ENCODE peak calls at places on chromosomes 3 and 15, in six cellular contexts. One of them, this sample, is unnamed.

GRCh38 chr15:43111354-43111753 is 5.5 kb upstream of the UBR1 start:
- DNase-seq in HL-60: no peak
- DNase-seq in adrenal gland: no peak
- DNase-seq in AG04450: no peak
- DNase-seq in SK-N-SH: no peak
- DNase-seq in HFF-Myc: no peak
- DNase-seq in this sample: no peak

GRCh38 chr15:38531509-38531908 is 33.1 kb downstream of the RASGRP1 start:
- DNase-seq in HL-60: no peak
- DNase-seq in SK-N-SH: no peak
- DNase-seq in AG04450: no peak
- DNase-seq in adrenal gland: peak
- DNase-seq in HFF-Myc: no peak
- DNase-seq in this sample: peak

GRCh38 chr15:92629276-92629974 is 26.1 kb downstream of the FAM174B start:
- DNase-seq in adrenal gland: no peak
- DNase-seq in HFF-Myc: no peak
- DNase-seq in AG04450: no peak
- DNase-seq in SK-N-SH: no peak
- DNase-seq in HL-60: no peak
- DNase-seq in this sample: no peak

GRCh38 chr3:112302061-112302830 is 8.2 kb upstream of the SLC9C1 start:
- DNase-seq in HFF-Myc: no peak
- DNase-seq in SK-N-SH: peak
- DNase-seq in adrenal gland: no peak
- DNase-seq in HL-60: no peak
- DNase-seq in AG04450: no peak
- DNase-seq in this sample: peak

GRCh38 chr3:78754066-78754743 is 1013.6 kb downstream of the ROBO1 start:
- DNase-seq in HFF-Myc: no peak
- DNase-seq in HL-60: no peak
- DNase-seq in SK-N-SH: no peak
- DNase-seq in adrenal gland: no peak
- DNase-seq in AG04450: peak
- DNase-seq in this sample: peak

GRCh38 chr3:4906107-4906621 is 73.1 kb upstream of the BHLHE40 start:
- DNase-seq in adrenal gland: no peak
- DNase-seq in HFF-Myc: peak
- DNase-seq in HL-60: no peak
- DNase-seq in AG04450: no peak
- DNase-seq in SK-N-SH: peak
- DNase-seq in this sample: peak

GRCh38 chr15:85168642-85169173 is 187.1 kb downstream of the PDE8A start:
- DNase-seq in AG04450: no peak
- DNase-seq in HL-60: no peak
- DNase-seq in SK-N-SH: peak
- DNase-seq in adrenal gland: no peak
- DNase-seq in HFF-Myc: no peak
- DNase-seq in this sample: peak

GRCh38 chr3:102571985-102572384 is 137.2 kb downstream of the ZPLD1 start:
- DNase-seq in adrenal gland: no peak
- DNase-seq in AG04450: no peak
- DNase-seq in SK-N-SH: no peak
- DNase-seq in HL-60: no peak
- DNase-seq in HFF-Myc: no peak
- DNase-seq in this sample: no peak

GRCh38 chr15:57213783-57214366 is 162.4 kb upstream of the CGNL1 start:
- DNase-seq in SK-N-SH: peak
- DNase-seq in HL-60: peak
- DNase-seq in HFF-Myc: peak
- DNase-seq in AG04450: no peak
- DNase-seq in adrenal gland: no peak
- DNase-seq in this sample: peak

GRCh38 chr3:42134867-42135464 is 43.8 kb downstream of the TRAK1 start:
- DNase-seq in SK-N-SH: no peak
- DNase-seq in adrenal gland: no peak
- DNase-seq in HFF-Myc: no peak
- DNase-seq in AG04450: no peak
- DNase-seq in HL-60: no peak
- DNase-seq in this sample: no peak

GRCh38 chr15:95018888-95019545 is 787.7 kb downstream of the MCTP2 start:
- DNase-seq in HL-60: no peak
- DNase-seq in HFF-Myc: no peak
- DNase-seq in SK-N-SH: no peak
- DNase-seq in adrenal gland: no peak
- DNase-seq in AG04450: peak
- DNase-seq in this sample: peak

GRCh38 chr3:111862974-111863373 is 3.9 kb downstream of the PHLDB2 start:
- DNase-seq in HFF-Myc: no peak
- DNase-seq in adrenal gland: no peak
- DNase-seq in SK-N-SH: no peak
- DNase-seq in AG04450: no peak
- DNase-seq in HL-60: no peak
- DNase-seq in this sample: no peak

GRCh38 chr3:127207727-127208482 is 15.0 kb downstream of the PRR23E start:
- DNase-seq in AG04450: no peak
- DNase-seq in SK-N-SH: no peak
- DNase-seq in HFF-Myc: no peak
- DNase-seq in HL-60: no peak
- DNase-seq in adrenal gland: no peak
- DNase-seq in this sample: no peak

GRCh38 chr15:31330836-31331235 is 4.2 kb downstream of the KLF13 start:
- DNase-seq in AG04450: no peak
- DNase-seq in HFF-Myc: no peak
- DNase-seq in SK-N-SH: no peak
- DNase-seq in HL-60: no peak
- DNase-seq in adrenal gland: no peak
- DNase-seq in this sample: no peak

GRCh38 chr3:71244153-71245051 is 339.1 kb downstream of the FOXP1 start:
- DNase-seq in adrenal gland: no peak
- DNase-seq in HL-60: no peak
- DNase-seq in SK-N-SH: no peak
- DNase-seq in HFF-Myc: no peak
- DNase-seq in AG04450: no peak
- DNase-seq in this sample: peak

GRCh38 chr3:72022027-72022426 is 237.1 kb upstream of the PROK2 start:
- DNase-seq in SK-N-SH: no peak
- DNase-seq in adrenal gland: no peak
- DNase-seq in HL-60: no peak
- DNase-seq in AG04450: no peak
- DNase-seq in HFF-Myc: no peak
- DNase-seq in this sample: no peak

GRCh38 chr3:152185941-152186630 is 82.6 kb upstream of the MBNL1 start:
- DNase-seq in SK-N-SH: no peak
- DNase-seq in adrenal gland: no peak
- DNase-seq in HFF-Myc: no peak
- DNase-seq in AG04450: no peak
- DNase-seq in HL-60: no peak
- DNase-seq in this sample: no peak

GRCh38 chr3:115808239-115808638 is 184.9 kb downstream of the GAP43 start:
- DNase-seq in HL-60: no peak
- DNase-seq in SK-N-SH: no peak
- DNase-seq in AG04450: no peak
- DNase-seq in adrenal gland: no peak
- DNase-seq in HFF-Myc: no peak
- DNase-seq in this sample: peak

GRCh38 chr3:186680869-186681268 is 15.1 kb downstream of the HRG start:
- DNase-seq in adrenal gland: no peak
- DNase-seq in AG04450: no peak
- DNase-seq in SK-N-SH: no peak
- DNase-seq in HL-60: no peak
- DNase-seq in HFF-Myc: no peak
- DNase-seq in this sample: no peak

GRCh38 chr15:31869640-31870335 is 160.5 kb upstream of the CHRNA7 start:
- DNase-seq in HFF-Myc: no peak
- DNase-seq in SK-N-SH: peak
- DNase-seq in adrenal gland: no peak
- DNase-seq in AG04450: no peak
- DNase-seq in HL-60: no peak
- DNase-seq in this sample: peak

GRCh38 chr3:124504332-124505059 is 225.8 kb upstream of the UMPS start:
- DNase-seq in adrenal gland: peak
- DNase-seq in AG04450: peak
- DNase-seq in HFF-Myc: no peak
- DNase-seq in SK-N-SH: no peak
- DNase-seq in HL-60: no peak
- DNase-seq in this sample: peak

GRCh38 chr3:99927651-99928390 is 110.2 kb downstream of the CMSS1 start:
- DNase-seq in HFF-Myc: no peak
- DNase-seq in AG04450: no peak
- DNase-seq in HL-60: no peak
- DNase-seq in adrenal gland: no peak
- DNase-seq in SK-N-SH: no peak
- DNase-seq in this sample: no peak

GRCh38 chr3:99929409-99930139 is 111.9 kb downstream of the CMSS1 start:
- DNase-seq in HFF-Myc: no peak
- DNase-seq in HL-60: no peak
- DNase-seq in adrenal gland: no peak
- DNase-seq in SK-N-SH: no peak
- DNase-seq in AG04450: no peak
- DNase-seq in this sample: peak

GRCh38 chr3:99931059-99931458 is 113.4 kb downstream of the CMSS1 start:
- DNase-seq in HL-60: no peak
- DNase-seq in adrenal gland: no peak
- DNase-seq in HFF-Myc: no peak
- DNase-seq in SK-N-SH: no peak
- DNase-seq in AG04450: no peak
- DNase-seq in this sample: no peak

GRCh38 chr3:99925584-99925983 is 107.9 kb downstream of the CMSS1 start:
- DNase-seq in AG04450: peak
- DNase-seq in adrenal gland: peak
- DNase-seq in HFF-Myc: peak
- DNase-seq in SK-N-SH: peak
- DNase-seq in HL-60: no peak
- DNase-seq in this sample: peak

DNA sequence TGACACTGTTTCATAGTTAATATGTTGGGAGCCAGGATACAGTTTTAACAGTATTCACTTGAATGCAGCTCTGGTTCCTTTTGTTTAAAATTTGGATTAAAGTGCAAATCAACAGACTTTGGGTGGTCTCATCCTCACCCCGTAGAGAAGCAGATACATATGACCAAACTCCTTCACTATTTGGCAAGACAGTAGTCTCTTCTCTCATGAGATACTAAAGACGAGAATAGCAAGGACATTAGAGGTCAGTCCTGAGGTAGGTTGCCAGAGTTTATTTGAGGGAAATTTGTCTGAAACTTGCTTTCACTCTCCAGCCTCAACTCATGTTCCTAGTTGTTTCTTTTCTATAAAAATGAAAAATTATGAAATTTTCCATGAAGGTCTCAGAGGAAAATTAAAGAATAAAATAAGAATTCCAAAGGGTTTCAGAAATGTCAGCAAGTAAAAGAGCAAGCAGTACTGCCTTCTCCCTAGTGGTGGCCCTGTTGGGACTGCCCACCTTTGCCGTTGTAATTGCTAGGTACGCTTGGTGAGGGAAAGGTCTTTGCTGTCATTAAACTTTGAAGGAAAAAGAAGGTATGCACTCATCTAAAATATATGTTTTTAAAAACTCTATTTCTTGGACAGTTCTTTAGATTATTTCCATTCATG is 111.2 kb downstream of the CMSS1 start:
- DNase-seq in SK-N-SH: no peak
- DNase-seq in AG04450: no peak
- DNase-seq in adrenal gland: no peak
- DNase-seq in HL-60: no peak
- DNase-seq in HFF-Myc: no peak
- DNase-seq in this sample: no peak
- TF ChIP-seq CTCF in SK-N-SH: peak
- TF ChIP-seq CTCF in AG04450: no peak
- TF ChIP-seq CTCF in adrenal gland: peak
- TF ChIP-seq CTCF in HL-60: no peak
- TF ChIP-seq CTCF in HFF-Myc: no peak
- TF ChIP-seq CTCF in this sample: peak

GRCh38 chr3:192571197-192571791 is 156.0 kb downstream of the FGF12 start:
- DNase-seq in HL-60: no peak
- DNase-seq in HFF-Myc: peak
- DNase-seq in SK-N-SH: peak
- DNase-seq in adrenal gland: peak
- DNase-seq in AG04450: peak
- DNase-seq in this sample: peak
- H3K4me3 ChIP-seq in HL-60: no peak
- H3K4me3 ChIP-seq in HFF-Myc: peak
- H3K4me3 ChIP-seq in SK-N-SH: peak
- H3K4me3 ChIP-seq in adrenal gland: peak
- H3K4me3 ChIP-seq in AG04450: peak
- H3K4me3 ChIP-seq in this sample: peak

GRCh38 chr3:43838009-43838758 is 147.4 kb downstream of the ABHD5 start:
- DNase-seq in AG04450: no peak
- DNase-seq in HFF-Myc: no peak
- DNase-seq in HL-60: no peak
- DNase-seq in adrenal gland: no peak
- DNase-seq in SK-N-SH: no peak
- DNase-seq in this sample: no peak

GRCh38 chr3:43838877-43839276 is 148.1 kb downstream of the ABHD5 start:
- DNase-seq in HL-60: no peak
- DNase-seq in adrenal gland: no peak
- DNase-seq in HFF-Myc: no peak
- DNase-seq in SK-N-SH: no peak
- DNase-seq in AG04450: no peak
- DNase-seq in this sample: no peak
- TF ChIP-seq CTCF in HL-60: no peak
- TF ChIP-seq CTCF in adrenal gland: no peak
- TF ChIP-seq CTCF in HFF-Myc: no peak
- TF ChIP-seq CTCF in SK-N-SH: peak
- TF ChIP-seq CTCF in AG04450: no peak
- TF ChIP-seq CTCF in this sample: no peak

GRCh38 chr3:128999104-128999503 is 2.0 kb upstream of the EFCC1 start:
- DNase-seq in SK-N-SH: no peak
- DNase-seq in AG04450: no peak
- DNase-seq in HFF-Myc: no peak
- DNase-seq in HL-60: no peak
- DNase-seq in adrenal gland: no peak
- DNase-seq in this sample: no peak

GRCh38 chr3:129002573-129003569 is 1.8 kb downstream of the EFCC1 start:
- DNase-seq in adrenal gland: no peak
- DNase-seq in SK-N-SH: no peak
- DNase-seq in HL-60: no peak
- DNase-seq in HFF-Myc: no peak
- DNase-seq in AG04450: no peak
- DNase-seq in this sample: no peak

GRCh38 chr3:129001101-129001816 is at the start of gene EFCC1:
- DNase-seq in AG04450: no peak
- DNase-seq in HL-60: no peak
- DNase-seq in HFF-Myc: no peak
- DNase-seq in SK-N-SH: peak
- DNase-seq in adrenal gland: no peak
- DNase-seq in this sample: no peak

GRCh38 chr3:129001817-129002572 is 891 bp downstream of the EFCC1 start:
- DNase-seq in AG04450: no peak
- DNase-seq in adrenal gland: no peak
- DNase-seq in SK-N-SH: peak
- DNase-seq in HFF-Myc: no peak
- DNase-seq in HL-60: no peak
- DNase-seq in this sample: no peak

DNA sequence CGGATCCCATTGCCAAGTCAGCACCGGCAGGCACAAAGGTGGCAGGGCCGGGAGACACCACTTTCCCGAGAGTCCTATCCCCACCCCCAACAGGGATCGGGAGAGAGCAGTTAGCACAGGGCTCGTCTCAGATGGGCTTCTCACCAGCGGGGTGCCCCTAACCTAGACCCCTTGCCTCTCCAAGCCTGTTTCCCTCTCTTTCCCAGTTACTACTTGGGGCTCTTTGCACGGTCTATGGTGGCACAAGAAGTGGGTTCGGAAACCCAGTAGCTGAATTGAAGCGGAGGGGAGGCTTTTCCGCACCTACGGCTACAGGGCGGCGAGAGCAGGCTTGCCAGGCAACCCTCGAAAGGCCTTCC is 383 bp upstream of the EFCC1 start:
- DNase-seq in HFF-Myc: no peak
- DNase-seq in adrenal gland: no peak
- DNase-seq in SK-N-SH: no peak
- DNase-seq in AG04450: no peak
- DNase-seq in HL-60: no peak
- DNase-seq in this sample: no peak
- H3K4me3 ChIP-seq in HFF-Myc: peak
- H3K4me3 ChIP-seq in adrenal gland: peak
- H3K4me3 ChIP-seq in SK-N-SH: peak
- H3K4me3 ChIP-seq in AG04450: peak
- H3K4me3 ChIP-seq in HL-60: no peak
- H3K4me3 ChIP-seq in this sample: peak

This sample was measured in cardiac fibroblast.